ENCODE peak calls at places on chromosome 3, in six cellular contexts. Y is neural crest cell; Q is PC-3; X is activated naive CD8-positive, alpha-beta T cell treated with anti-CD3 and anti-CD28 coated beads, Interleukin-2, amount 50 U/mL, for 24 hours; T is activated CD4-positive, alpha-beta memory T cell treated with anti-CD3 and anti-CD28 coated beads, Interleukin-2, amount 10 ng/mL, durations not matched to agents 7 days and 5 days; F is heart left ventricle. J is an unnamed sample.

GRCh38 chr3:125300416-125300815 is 74.7 kb downstream of the ZNF148 start:
- DNase-seq in Q (peak; percentile 71), X (no peak), T (no peak), Y (no peak), F (no peak), J (no peak)

GRCh38 chr3:172061724-172062184 is 22.4 kb downstream of the FNDC3B start:
- DNase-seq in X (no peak), T (no peak), Q (peak; percentile 55), Y (no peak), F (no peak), J (no peak)

GRCh38 chr3:106215047-106215446 is 346.2 kb upstream of the CBLB start:
- DNase-seq in T (peak; percentile 20), F (no peak), Q (no peak), Y (no peak), X (peak; percentile 47), J (no peak)

GRCh38 chr3:14301558-14301957 is 100.8 kb upstream of the SLC6A6 start:
- DNase-seq in Q (no peak), X (no peak), Y (no peak), F (no peak), T (no peak), J (no peak)

GRCh38 chr3:153373571-153373970 is 211.5 kb downstream of the RAP2B start:
- DNase-seq in X (no peak), Q (no peak), Y (no peak), T (no peak), F (no peak), J (no peak)

GRCh38 chr3:182808041-182808765 is 14.9 kb downstream of the ATP11B start:
- DNase-seq in Y (no peak), Q (no peak), T (no peak), X (no peak), F (no peak), J (no peak)

GRCh38 chr3:13217736-13218540 is 144.7 kb upstream of the IQSEC1 start:
- DNase-seq in X (no peak), F (no peak), T (no peak), Q (peak; percentile 97), Y (no peak), J (no peak)

GRCh38 chr3:54659347-54659746 is 268.5 kb downstream of the LRTM1 start:
- DNase-seq in X (no peak), F (no peak), Y (no peak), Q (no peak), T (no peak), J (no peak)

GRCh38 chr3:146313411-146314111 is 62.7 kb upstream of the PLSCR4 start:
- DNase-seq in Q (peak; percentile 88), T (no peak), Y (no peak), F (no peak), X (no peak), J (no peak)

GRCh38 chr3:3737511-3737910 is 61.7 kb upstream of the LRRN1 start:
- DNase-seq in F (no peak), X (no peak), T (no peak), Q (no peak), Y (no peak), J (no peak)

GRCh38 chr3:120894285-120894684 is 13.7 kb upstream of the STXBP5L start:
- DNase-seq in F (no peak), Q (peak; percentile 77), X (no peak), Y (no peak), T (no peak), J (peak; percentile 43)

GRCh38 chr3:188421836-188422540 is 268.0 kb downstream of the LPP start:
- DNase-seq in X (no peak), Q (no peak), F (no peak), T (no peak), Y (no peak), J (no peak)

GRCh38 chr3:153768559-153769469 is 352.4 kb upstream of the ARHGEF26 start:
- DNase-seq in X (peak; percentile 25), Q (peak; percentile 78), F (no peak), T (peak; percentile 48), Y (peak; percentile 21), J (peak; percentile 58)

GRCh38 chr3:189941679-189942078 is 179.0 kb downstream of the P3H2 start:
- DNase-seq in T (no peak), Y (no peak), X (peak; percentile 21), Q (peak; percentile 65), F (no peak), J (no peak)

GRCh38 chr3:19641408-19641807 is 292.6 kb downstream of the EFHB start:
- DNase-seq in T (no peak), X (no peak), F (no peak), Q (no peak), Y (no peak), J (no peak)

GRCh38 chr3:196688349-196688748 is 23.7 kb downstream of the CEP19 start:
- DNase-seq in Y (no peak), Q (no peak), X (no peak), T (no peak), F (peak; percentile 55), J (no peak)

GRCh38 chr3:43709022-43709421 is 18.3 kb downstream of the ABHD5 start:
- DNase-seq in T (no peak), X (no peak), Q (peak; percentile 23), F (no peak), Y (no peak), J (no peak)

GRCh38 chr3:154598166-154598565 is 168.2 kb upstream of the GPR149 start:
- DNase-seq in Y (no peak), Q (no peak), T (no peak), F (no peak), X (no peak), J (no peak)

GRCh38 chr3:81823882-81824395 is 62.5 kb upstream of the GBE1 start:
- DNase-seq in T (no peak), Y (no peak), X (no peak), F (no peak), Q (no peak), J (no peak)

GRCh38 chr3:188183452-188183851 is 29.5 kb downstream of the LPP start:
- DNase-seq in Q (no peak), Y (no peak), X (no peak), T (no peak), F (no peak), J (no peak)

GRCh38 chr3:88412346-88412745 is 262.6 kb downstream of the C3orf38 start:
- DNase-seq in Y (no peak), F (no peak), X (no peak), T (no peak), Q (no peak), J (no peak)

GRCh38 chr3:138062626-138063025 is 52.7 kb downstream of the CLDN18 start:
- DNase-seq in X (no peak), Y (no peak), T (no peak), F (no peak), Q (no peak), J (no peak)

GRCh38 chr3:81549388-81549787 is 212.1 kb downstream of the GBE1 start:
- DNase-seq in Q (no peak), F (no peak), Y (no peak), X (no peak), T (no peak), J (no peak)

GRCh38 chr3:37995652-37996641 is 5.4 kb downstream of the VILL start:
- DNase-seq in Y (no peak), T (peak; percentile 41), Q (peak; percentile 30), F (no peak), X (no peak), J (no peak)

J was measured in ureter.